ENCODE peak calls at places on chromosomes 16 and 17, in ten cellular contexts. O, J, L, E, Q, Z, M, N, A and B are unnamed samples. For H3K27me3, the result is how much of the 10 kb centered on the place peaks cover.

GRCh38 chr17:19867654-19868395 is at the start of gene ULK2:
- DNase-seq in Z (no peak), O (no peak), M (peak), A (peak), Q (peak), E (peak), J (peak), L (no peak), N (peak), B (no peak)

GRCh38 chr16:86939609-86940008 is 361.3 kb downstream of the FOXL1 start:
- DNase-seq in O (no peak), E (no peak), Z (no peak), Q (no peak), J (no peak), N (no peak), L (no peak), A (no peak), M (no peak), B (no peak)

GRCh38 chr16:57906385-57907316 is 64.3 kb downstream of the CNGB1 start:
- DNase-seq in Q (peak), O (no peak), M (no peak), A (peak), N (no peak), Z (peak), J (no peak), L (no peak), E (no peak), B (no peak)

GRCh38 chr17:63402808-63403207 is 43.3 kb downstream of the CYB561 start:
- DNase-seq in L (no peak), J (no peak), Q (no peak), A (no peak), E (no peak), O (no peak), M (no peak), Z (no peak), N (peak), B (no peak)

GRCh38 chr16:53529529-53529928 is 26.5 kb upstream of the AKTIP start:
- DNase-seq in L (no peak), M (no peak), A (no peak), E (no peak), J (no peak), N (no peak), O (no peak), Z (no peak), Q (no peak), B (no peak)

GRCh38 chr17:11882716-11883115 is 114.6 kb downstream of the ZNF18 start:
- DNase-seq in Q (no peak), J (no peak), E (no peak), M (no peak), N (no peak), A (no peak), L (no peak), O (no peak), Z (no peak), B (no peak)

GRCh38 chr17:65013613-65014391 is 42.7 kb downstream of the GNA13 start:
- DNase-seq in E (peak), O (no peak), Q (no peak), J (no peak), A (no peak), Z (no peak), L (peak), N (peak), M (no peak), B (peak)

GRCh38 chr17:3558603-3559269 is 1.1 kb upstream of the TRPV3 start:
- DNase-seq in M (no peak), E (peak), A (peak), O (no peak), L (peak), N (peak), J (no peak), Z (no peak), Q (no peak), B (no peak)

GRCh38 chr17:64385187-64386083 is 5.2 kb downstream of the PECAM1 start:
- DNase-seq in Q (no peak), N (peak), E (peak), A (no peak), M (no peak), J (no peak), Z (no peak), L (peak), O (peak), B (peak)

GRCh38 chr16:49560018-49560830 is 186.6 kb downstream of the C16orf78 start:
- DNase-seq in N (no peak), A (no peak), M (no peak), J (no peak), Z (no peak), O (no peak), Q (no peak), L (no peak), E (no peak), B (no peak)

GRCh38 chr16:73179671-73180370 is 131.9 kb upstream of the ZFHX3 start:
- DNase-seq in L (no peak), J (no peak), E (no peak), A (no peak), N (no peak), O (no peak), M (no peak), Z (no peak), Q (no peak), B (no peak)

GRCh38 chr17:32267690-32268205 is 2.1 kb downstream of the RHBDL3 start:
- DNase-seq in M (no peak), J (no peak), L (no peak), Z (no peak), E (no peak), O (no peak), Q (peak), A (peak), N (no peak), B (no peak)

GRCh38 chr16:69481901-69482341 is 57.5 kb downstream of the CYB5B start:
- DNase-seq in J (no peak), M (peak), N (no peak), E (no peak), O (peak), L (no peak), A (peak), Q (peak), Z (no peak), B (no peak)

GRCh38 chr17:63714550-63715277 is 14.8 kb upstream of the LIMD2 start:
- DNase-seq in N (no peak), L (no peak), Z (no peak), A (no peak), M (no peak), Q (no peak), E (no peak), O (no peak), J (no peak), B (no peak)

GRCh38 chr16:63617990-63618763 is 1503.7 kb downstream of the CDH11 start:
- DNase-seq in Q (peak), L (no peak), M (peak), E (no peak), N (no peak), J (no peak), A (no peak), O (no peak), Z (no peak), B (no peak)

GRCh38 chr17:81865358-81865732 is 5.0 kb upstream of the P4HB start:
- DNase-seq in J (no peak), L (no peak), O (no peak), E (no peak), Q (no peak), Z (no peak), A (no peak), N (no peak), M (no peak), B (no peak)

GRCh38 chr16:58907297-58907696 is 173.2 kb upstream of the GOT2 start:
- DNase-seq in O (no peak), A (no peak), M (no peak), N (no peak), J (no peak), Q (no peak), E (no peak), L (no peak), Z (no peak), B (no peak)
- H3K27me3 ChIP-seq in O (under half), A (under half), M (under half), N (under half), J (under half), Q (under half), E (under half), L (under half), Z (under half), B (under half)

DNA sequence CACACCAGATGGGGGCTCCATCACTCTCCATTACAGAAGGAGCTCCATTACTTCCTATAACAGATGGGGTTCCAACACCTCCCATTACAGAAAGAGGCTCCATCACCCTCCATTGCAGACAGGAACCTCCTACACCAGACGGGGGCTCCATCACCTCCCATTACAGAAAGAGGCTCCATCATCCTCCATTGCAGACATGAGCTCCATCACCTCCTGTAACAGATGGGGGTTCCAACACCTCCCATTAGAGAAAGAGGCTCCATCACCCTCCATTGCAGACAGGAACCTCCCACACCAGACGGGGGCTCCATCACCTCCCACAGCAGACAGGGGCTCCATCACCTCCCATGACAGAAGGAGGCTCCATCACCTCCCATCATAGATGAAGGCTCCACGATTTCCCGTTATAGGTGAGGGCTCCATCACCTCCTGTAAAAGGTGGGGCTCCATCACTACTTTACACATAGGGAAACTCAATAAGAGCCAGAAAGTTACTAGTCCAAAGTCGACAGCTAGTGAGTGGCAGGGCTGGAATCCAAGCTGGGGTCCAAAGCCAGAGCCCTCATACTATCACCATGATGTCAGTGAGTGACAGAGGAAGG is 224.8 kb downstream of the RBFOX3 start:
- DNase-seq in O (no peak), L (no peak), M (no peak), Q (no peak), Z (no peak), A (no peak), N (no peak), E (no peak), J (no peak), B (no peak)
- H3K27me3 ChIP-seq in O (under half), L (under half), M (under half), Q (under half), Z (under half), A (under half), N (under half), E (half or more), J (under half), B (under half)

DNA sequence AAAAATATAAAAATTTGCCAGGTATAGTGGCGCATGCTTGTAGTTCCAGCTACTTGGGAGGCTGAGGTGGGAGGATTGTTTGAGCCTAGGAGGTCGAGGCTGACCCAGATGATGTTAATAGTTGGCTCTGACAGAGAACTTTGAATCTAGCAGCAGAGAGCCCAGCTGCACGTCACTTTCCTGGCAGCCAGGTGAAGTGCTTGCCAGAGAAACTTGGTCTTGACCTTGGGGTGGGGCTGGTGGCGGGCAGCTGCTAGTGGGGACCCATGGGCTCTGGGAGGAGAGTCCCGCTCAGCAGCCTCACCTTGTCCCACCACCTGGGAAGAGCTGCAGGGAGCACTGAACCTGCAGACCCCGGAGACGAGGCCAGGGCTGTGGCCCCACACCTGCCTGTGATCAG is 3.1 kb upstream of the C16orf74 start:
- DNase-seq in N (no peak), O (no peak), M (no peak), Q (no peak), E (no peak), A (no peak), J (no peak), Z (no peak), L (no peak), B (no peak)
- H3K27me3 ChIP-seq in N (under half), O (under half), M (under half), Q (under half), E (under half), A (under half), J (under half), Z (under half), L (under half), B (under half)

GRCh38 chr17:38597375-38597774 is 8.4 kb downstream of the SRCIN1 start:
- DNase-seq in N (no peak), A (no peak), Z (no peak), Q (no peak), L (no peak), M (no peak), J (no peak), O (no peak), E (no peak), B (no peak)

GRCh38 chr17:38598536-38598935 is 7.2 kb downstream of the SRCIN1 start:
- DNase-seq in A (peak), J (no peak), N (peak), M (peak), L (peak), O (no peak), E (no peak), Q (peak), Z (peak), B (no peak)

GRCh38 chr17:38599398-38599856 is 6.3 kb downstream of the SRCIN1 start:
- DNase-seq in A (peak), L (no peak), E (no peak), N (no peak), M (no peak), O (no peak), Z (no peak), J (no peak), Q (no peak), B (no peak)

GRCh38 chr17:38600416-38600815 is 5.3 kb downstream of the SRCIN1 start:
- DNase-seq in Z (no peak), N (no peak), M (no peak), L (no peak), O (no peak), E (no peak), A (peak), Q (no peak), J (no peak), B (no peak)

DNA sequence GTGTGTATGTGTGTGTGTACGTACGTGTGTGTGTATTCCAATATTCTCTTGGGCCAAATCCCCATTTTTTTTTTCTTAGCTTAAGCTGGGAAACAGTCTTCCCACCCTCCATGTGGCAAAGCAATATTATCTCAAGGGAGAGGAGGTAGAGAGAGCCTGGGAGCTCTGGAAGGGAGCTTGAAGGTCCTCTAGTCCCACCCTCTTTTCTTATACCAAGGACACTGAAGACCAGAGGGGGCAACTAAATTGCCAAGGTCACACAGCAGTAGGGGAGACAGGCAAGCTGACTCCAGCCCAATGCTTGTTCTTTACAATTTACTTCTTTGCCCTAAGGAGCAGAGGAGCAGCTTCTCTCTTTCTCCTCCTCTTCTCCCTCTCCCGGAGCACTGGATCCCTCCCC is 6.8 kb downstream of the SRCIN1 start:
- DNase-seq in M (no peak), O (no peak), J (no peak), Z (no peak), L (no peak), Q (no peak), A (no peak), E (no peak), N (no peak), B (no peak)
- H3K27me3 ChIP-seq in M (under half), O (under half), J (under half), Z (under half), L (half or more), Q (half or more), A (under half), E (half or more), N (half or more), B (half or more)

DNA sequence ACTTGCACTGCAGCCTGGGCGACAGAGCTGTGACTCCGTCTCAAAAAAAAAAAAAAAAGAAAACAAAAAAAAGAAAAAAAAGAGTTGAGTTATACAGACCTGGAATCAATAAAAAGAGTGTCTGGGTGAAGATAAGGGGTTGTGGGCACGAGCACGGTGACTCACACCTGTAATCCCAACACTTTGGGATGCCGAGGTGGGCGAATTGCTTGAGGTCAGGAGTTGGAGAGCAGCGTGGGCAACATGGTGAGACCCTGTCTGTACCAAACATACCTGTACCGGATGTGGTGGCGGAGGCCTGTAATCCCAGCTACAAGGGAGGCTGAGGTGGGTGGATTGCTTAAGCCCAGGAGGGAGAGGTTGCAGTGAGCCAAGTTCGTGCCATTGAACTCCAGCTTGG is 1.3 kb upstream of the TRAP1 start:
- DNase-seq in L (no peak), J (no peak), N (no peak), Q (no peak), A (no peak), O (no peak), M (no peak), Z (no peak), E (no peak), B (no peak)
- H3K27me3 ChIP-seq in L (under half), J (under half), N (under half), Q (under half), A (under half), O (under half), M (under half), Z (under half), E (under half), B (under half)

GRCh38 chr17:28270926-28271325 is 48.1 kb upstream of the TMEM97 start:
- DNase-seq in O (no peak), J (no peak), M (no peak), Q (no peak), E (no peak), N (no peak), Z (no peak), A (no peak), L (no peak), B (no peak)
- H3K27me3 ChIP-seq in O (under half), J (under half), M (under half), Q (under half), E (under half), N (under half), Z (under half), A (under half), L (under half), B (under half)